ENCODE peak calls at places on chromosomes 7 and 10, in eight cellular contexts. One of them, this sample, is unnamed.

GRCh38 chr10:25294032-25294926 is 119.5 kb downstream of the GPR158 start:
- DNase-seq in NCI-H774: no peak
- DNase-seq in NCI-H2029: no peak
- DNase-seq in A673: no peak
- DNase-seq in left ventricle myocardium superior: no peak
- DNase-seq in AG04450: no peak
- DNase-seq in right lobe of liver: no peak
- DNase-seq in stimulated activated CD8-positive, alpha-beta memory T cell treated with anti-CD3 and anti-CD28 coated beads, Interleukin-12 subunit alpha, Interleukin-12 subunit beta, amount 100 ng/mL, for 1 hour: no peak
- DNase-seq in this sample: no peak

GRCh38 chr10:119030421-119031250 is 1.1 kb downstream of the NANOS1 start:
- DNase-seq in NCI-H774: peak; percentile 15
- DNase-seq in NCI-H2029: peak; percentile 7
- DNase-seq in A673: peak; percentile 80
- DNase-seq in left ventricle myocardium superior: peak; percentile 72
- DNase-seq in AG04450: no peak
- DNase-seq in right lobe of liver: peak; percentile 51
- DNase-seq in stimulated activated CD8-positive, alpha-beta memory T cell treated with anti-CD3 and anti-CD28 coated beads, Interleukin-12 subunit alpha, Interleukin-12 subunit beta, amount 100 ng/mL, for 1 hour: peak; percentile 5
- DNase-seq in this sample: no peak

GRCh38 chr10:15433850-15434537 is 62.9 kb upstream of the FAM171A1 start:
- DNase-seq in NCI-H774: peak; percentile 24
- DNase-seq in NCI-H2029: peak; percentile 2
- DNase-seq in A673: peak; percentile 77
- DNase-seq in left ventricle myocardium superior: no peak
- DNase-seq in AG04450: peak; percentile 36
- DNase-seq in right lobe of liver: no peak
- DNase-seq in stimulated activated CD8-positive, alpha-beta memory T cell treated with anti-CD3 and anti-CD28 coated beads, Interleukin-12 subunit alpha, Interleukin-12 subunit beta, amount 100 ng/mL, for 1 hour: peak; percentile 22
- DNase-seq in this sample: no peak

GRCh38 chr7:7190142-7190541 is 7.8 kb downstream of the C1GALT1 start:
- DNase-seq in NCI-H774: no peak
- DNase-seq in NCI-H2029: no peak
- DNase-seq in A673: peak; percentile 14
- DNase-seq in left ventricle myocardium superior: no peak
- DNase-seq in AG04450: no peak
- DNase-seq in right lobe of liver: no peak
- DNase-seq in stimulated activated CD8-positive, alpha-beta memory T cell treated with anti-CD3 and anti-CD28 coated beads, Interleukin-12 subunit alpha, Interleukin-12 subunit beta, amount 100 ng/mL, for 1 hour: no peak
- DNase-seq in this sample: no peak

GRCh38 chr7:6164491-6164890 is 107.9 kb downstream of the CYTH3 start:
- DNase-seq in NCI-H774: no peak
- DNase-seq in NCI-H2029: no peak
- DNase-seq in A673: no peak
- DNase-seq in left ventricle myocardium superior: peak; percentile 68
- DNase-seq in AG04450: no peak
- DNase-seq in right lobe of liver: no peak
- DNase-seq in stimulated activated CD8-positive, alpha-beta memory T cell treated with anti-CD3 and anti-CD28 coated beads, Interleukin-12 subunit alpha, Interleukin-12 subunit beta, amount 100 ng/mL, for 1 hour: no peak
- DNase-seq in this sample: peak; percentile 68

GRCh38 chr7:112437038-112437437 is 13.2 kb upstream of the IFRD1 start:
- DNase-seq in NCI-H774: no peak
- DNase-seq in NCI-H2029: no peak
- DNase-seq in A673: no peak
- DNase-seq in left ventricle myocardium superior: no peak
- DNase-seq in AG04450: no peak
- DNase-seq in right lobe of liver: no peak
- DNase-seq in stimulated activated CD8-positive, alpha-beta memory T cell treated with anti-CD3 and anti-CD28 coated beads, Interleukin-12 subunit alpha, Interleukin-12 subunit beta, amount 100 ng/mL, for 1 hour: no peak
- DNase-seq in this sample: no peak

GRCh38 chr10:8950978-8951377 is 896.5 kb downstream of the GATA3 start:
- DNase-seq in NCI-H774: no peak
- DNase-seq in NCI-H2029: no peak
- DNase-seq in A673: no peak
- DNase-seq in left ventricle myocardium superior: no peak
- DNase-seq in AG04450: no peak
- DNase-seq in right lobe of liver: no peak
- DNase-seq in stimulated activated CD8-positive, alpha-beta memory T cell treated with anti-CD3 and anti-CD28 coated beads, Interleukin-12 subunit alpha, Interleukin-12 subunit beta, amount 100 ng/mL, for 1 hour: no peak
- DNase-seq in this sample: no peak

GRCh38 chr7:1558841-1559625 is 3.0 kb upstream of the TMEM184A start:
- DNase-seq in NCI-H774: no peak
- DNase-seq in NCI-H2029: no peak
- DNase-seq in A673: no peak
- DNase-seq in left ventricle myocardium superior: peak; percentile 35
- DNase-seq in AG04450: no peak
- DNase-seq in right lobe of liver: peak; percentile 44
- DNase-seq in stimulated activated CD8-positive, alpha-beta memory T cell treated with anti-CD3 and anti-CD28 coated beads, Interleukin-12 subunit alpha, Interleukin-12 subunit beta, amount 100 ng/mL, for 1 hour: no peak
- DNase-seq in this sample: no peak

GRCh38 chr7:135208417-135208793 is 2.9 kb downstream of the WDR91 start:
- DNase-seq in NCI-H774: no peak
- DNase-seq in NCI-H2029: no peak
- DNase-seq in A673: no peak
- DNase-seq in left ventricle myocardium superior: no peak
- DNase-seq in AG04450: no peak
- DNase-seq in right lobe of liver: no peak
- DNase-seq in stimulated activated CD8-positive, alpha-beta memory T cell treated with anti-CD3 and anti-CD28 coated beads, Interleukin-12 subunit alpha, Interleukin-12 subunit beta, amount 100 ng/mL, for 1 hour: no peak
- DNase-seq in this sample: no peak

This sample was measured in sigmoid colon.